ENCODE peak calls at places on chromosome 14, in five cellular contexts. One of them, this sample, is unnamed.
A peak's percentile ranks its signal among the peaks of the same experiment; 100 is the strongest.

GRCh38 chr14:97065305-97066067 is 268.3 kb downstream of the VRK1 start:
- DNase-seq in lower leg skin: no peak
- DNase-seq in colonic mucosa: no peak
- DNase-seq in MM.1S: no peak
- DNase-seq in dorsolateral prefrontal cortex: no peak
- DNase-seq in this sample: no peak

GRCh38 chr14:50000215-50001145 is 107.6 kb downstream of the ARF6 start:
- DNase-seq in dorsolateral prefrontal cortex: no peak
- DNase-seq in lower leg skin: peak; percentile 93
- DNase-seq in MM.1S: peak; percentile 73
- DNase-seq in colonic mucosa: peak; percentile 63
- DNase-seq in this sample: peak; percentile 55

GRCh38 chr14:72243894-72244293 is 311.7 kb downstream of the RGS6 start:
- DNase-seq in colonic mucosa: no peak
- DNase-seq in MM.1S: no peak
- DNase-seq in dorsolateral prefrontal cortex: no peak
- DNase-seq in lower leg skin: no peak
- DNase-seq in this sample: no peak

GRCh38 chr14:19900999-19901398 is 19.4 kb upstream of the OR4K5 start:
- DNase-seq in MM.1S: no peak
- DNase-seq in colonic mucosa: no peak
- DNase-seq in dorsolateral prefrontal cortex: no peak
- DNase-seq in lower leg skin: no peak
- DNase-seq in this sample: no peak

GRCh38 chr14:92323031-92323915 is at the start of gene SLC24A4:
- DNase-seq in dorsolateral prefrontal cortex: no peak
- DNase-seq in MM.1S: no peak
- DNase-seq in colonic mucosa: no peak
- DNase-seq in lower leg skin: no peak
- DNase-seq in this sample: peak; percentile 39

GRCh38 chr14:51293926-51294290 is 53.9 kb downstream of the TMX1 start:
- DNase-seq in dorsolateral prefrontal cortex: no peak
- DNase-seq in colonic mucosa: no peak
- DNase-seq in lower leg skin: no peak
- DNase-seq in MM.1S: no peak
- DNase-seq in this sample: no peak

GRCh38 chr14:84252706-84253105 is 1277.2 kb upstream of the FLRT2 start:
- DNase-seq in MM.1S: no peak
- DNase-seq in colonic mucosa: no peak
- DNase-seq in dorsolateral prefrontal cortex: no peak
- DNase-seq in lower leg skin: no peak
- DNase-seq in this sample: no peak

GRCh38 chr14:103684871-103685270 is 30.4 kb downstream of the XRCC3 start:
- DNase-seq in dorsolateral prefrontal cortex: peak; percentile 20
- DNase-seq in lower leg skin: no peak
- DNase-seq in MM.1S: no peak
- DNase-seq in colonic mucosa: no peak
- DNase-seq in this sample: no peak

GRCh38 chr14:23362200-23362599 is 2.8 kb downstream of the EFS start:
- DNase-seq in colonic mucosa: no peak
- DNase-seq in MM.1S: no peak
- DNase-seq in dorsolateral prefrontal cortex: no peak
- DNase-seq in lower leg skin: peak; percentile 26
- DNase-seq in this sample: no peak

GRCh38 chr14:93965287-93965821 is 11.0 kb downstream of the ASB2 start:
- DNase-seq in dorsolateral prefrontal cortex: no peak
- DNase-seq in colonic mucosa: no peak
- DNase-seq in lower leg skin: no peak
- DNase-seq in MM.1S: no peak
- DNase-seq in this sample: no peak

GRCh38 chr14:61364243-61364642 is 42.9 kb downstream of the PRKCH start:
- DNase-seq in colonic mucosa: no peak
- DNase-seq in MM.1S: no peak
- DNase-seq in lower leg skin: no peak
- DNase-seq in dorsolateral prefrontal cortex: no peak
- DNase-seq in this sample: no peak

GRCh38 chr14:22487941-22488340 is 101.1 kb downstream of the DAD1 start:
- DNase-seq in lower leg skin: no peak
- DNase-seq in dorsolateral prefrontal cortex: no peak
- DNase-seq in colonic mucosa: no peak
- DNase-seq in MM.1S: no peak
- DNase-seq in this sample: no peak

GRCh38 chr14:91835920-91836843 is 31.2 kb downstream of the TC2N start:
- DNase-seq in MM.1S: no peak
- DNase-seq in dorsolateral prefrontal cortex: no peak
- DNase-seq in colonic mucosa: peak; percentile 89
- DNase-seq in lower leg skin: peak; percentile 96
- DNase-seq in this sample: peak; percentile 87

GRCh38 chr14:64444984-64445845 is 20.1 kb upstream of the AKAP5 start:
- DNase-seq in dorsolateral prefrontal cortex: no peak
- DNase-seq in colonic mucosa: no peak
- DNase-seq in lower leg skin: no peak
- DNase-seq in MM.1S: peak; percentile 59
- DNase-seq in this sample: peak; percentile 83

DNA sequence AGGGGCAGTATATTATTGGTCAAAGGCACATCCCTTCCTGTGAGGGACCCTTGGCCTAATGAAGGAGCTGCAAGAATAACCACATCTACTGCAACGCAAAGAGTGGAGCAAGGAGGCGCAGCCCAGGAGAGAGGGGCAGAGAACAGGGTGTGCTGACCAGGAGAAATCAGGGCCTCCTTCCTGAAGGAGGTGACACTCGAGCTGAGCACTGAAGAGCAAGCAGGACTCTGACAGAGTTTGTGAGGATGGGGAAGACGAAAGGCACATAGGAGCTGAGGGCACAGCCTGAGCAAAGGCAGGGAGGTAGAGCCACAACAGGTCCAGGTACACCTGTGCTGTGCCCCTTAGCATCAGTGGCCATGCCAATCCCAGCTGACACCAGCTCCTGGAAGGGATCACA is 60.6 kb downstream of the CCDC85C start:
- DNase-seq in lower leg skin: no peak
- DNase-seq in colonic mucosa: no peak
- DNase-seq in dorsolateral prefrontal cortex: no peak
- DNase-seq in MM.1S: no peak
- DNase-seq in this sample: no peak
- TF ChIP-seq CTCF in lower leg skin: no peak
- TF ChIP-seq CTCF in colonic mucosa: no peak
- TF ChIP-seq CTCF in dorsolateral prefrontal cortex: no peak
- TF ChIP-seq CTCF in MM.1S: no peak
- TF ChIP-seq CTCF in this sample: no peak

DNA sequence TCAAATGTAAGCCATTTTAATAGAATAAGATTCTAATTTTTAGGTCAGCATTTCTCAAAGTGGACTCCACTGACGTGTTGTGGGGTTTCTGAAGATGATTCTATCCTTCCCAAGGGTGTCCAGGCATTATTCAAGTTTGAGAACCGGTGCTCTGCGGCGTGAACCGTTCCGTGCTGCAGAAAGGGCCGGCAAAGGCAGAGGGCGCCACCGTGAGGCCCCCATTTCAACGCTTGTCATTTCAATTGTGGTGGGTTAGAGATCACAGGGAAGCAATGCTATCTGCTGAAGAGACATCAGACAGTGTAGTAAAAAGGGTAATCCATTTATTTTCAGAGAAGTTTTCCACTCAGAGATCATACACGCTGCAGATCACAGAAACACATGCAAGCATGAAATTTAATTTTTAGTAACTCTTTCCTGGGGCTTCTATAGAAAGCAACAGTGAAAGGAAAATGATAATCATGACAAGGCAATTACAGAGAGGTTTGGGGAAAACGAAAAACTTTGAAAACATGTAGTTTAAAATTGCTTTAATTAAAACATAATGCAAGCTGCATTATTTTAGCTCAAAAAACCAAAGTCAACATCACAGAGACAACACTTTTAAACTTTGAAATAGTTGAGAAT is 201.7 kb downstream of the EXOC5 start:
- DNase-seq in MM.1S: peak; percentile 36
- DNase-seq in colonic mucosa: peak; percentile 33
- DNase-seq in dorsolateral prefrontal cortex: no peak
- DNase-seq in lower leg skin: no peak
- DNase-seq in this sample: peak; percentile 37
- TF ChIP-seq CTCF in MM.1S: peak; percentile 60
- TF ChIP-seq CTCF in colonic mucosa: peak; percentile 42
- TF ChIP-seq CTCF in dorsolateral prefrontal cortex: peak; percentile 44
- TF ChIP-seq CTCF in lower leg skin: no peak
- TF ChIP-seq CTCF in this sample: peak; percentile 61

GRCh38 chr14:75860561-75861160 is 121.1 kb downstream of the TGFB3 start:
- DNase-seq in MM.1S: no peak
- DNase-seq in colonic mucosa: no peak
- DNase-seq in lower leg skin: no peak
- DNase-seq in dorsolateral prefrontal cortex: no peak
- DNase-seq in this sample: no peak
- TF ChIP-seq CTCF in MM.1S: no peak
- TF ChIP-seq CTCF in colonic mucosa: no peak
- TF ChIP-seq CTCF in lower leg skin: no peak
- TF ChIP-seq CTCF in dorsolateral prefrontal cortex: no peak
- TF ChIP-seq CTCF in this sample: no peak

DNA sequence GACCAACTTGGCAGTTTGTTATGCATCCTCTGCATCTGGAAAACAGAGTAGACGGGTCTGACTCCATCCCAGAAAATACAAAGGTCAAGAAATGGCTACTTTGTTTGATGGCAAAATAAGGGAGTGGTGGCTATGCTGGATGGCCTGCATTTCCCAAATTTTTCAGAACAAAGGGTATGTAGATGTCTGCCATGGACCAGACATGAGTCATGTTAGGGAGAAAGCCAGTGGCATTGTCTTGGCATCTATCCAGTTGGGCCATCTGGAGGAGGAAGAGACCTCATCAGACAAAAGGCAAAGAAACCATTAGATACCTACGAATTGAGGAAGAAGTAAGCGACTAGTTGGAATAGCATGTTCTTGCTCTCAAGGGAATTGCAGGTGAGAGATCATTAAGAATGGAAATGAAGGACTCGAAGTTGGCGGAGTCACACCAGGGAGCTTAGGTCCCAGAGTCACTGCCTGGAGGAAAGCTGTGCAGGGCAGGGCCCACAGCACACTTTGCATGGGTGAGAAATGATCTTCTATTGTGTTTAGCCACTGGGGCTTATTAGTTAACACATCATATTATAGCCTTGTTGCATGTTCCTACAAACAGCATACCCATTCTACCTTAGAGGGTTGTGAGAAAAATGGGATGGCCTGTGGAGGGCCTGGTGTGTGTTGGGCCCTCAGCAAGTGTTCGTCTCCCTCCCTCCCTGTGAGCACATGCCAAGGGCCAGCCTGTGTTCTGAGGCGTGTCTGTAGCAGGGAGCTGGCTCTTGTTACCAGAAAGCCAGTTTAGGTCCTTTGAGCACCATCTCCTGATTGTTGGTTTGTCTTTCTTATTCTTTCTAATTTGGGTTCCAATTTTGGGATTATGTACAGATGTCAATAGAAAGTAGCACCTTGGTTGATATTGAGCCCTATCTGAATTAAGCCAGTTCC is 119.4 kb downstream of the KTN1 start:
- DNase-seq in colonic mucosa: no peak
- DNase-seq in dorsolateral prefrontal cortex: no peak
- DNase-seq in lower leg skin: no peak
- DNase-seq in MM.1S: no peak
- DNase-seq in this sample: no peak
- TF ChIP-seq CTCF in colonic mucosa: no peak
- TF ChIP-seq CTCF in dorsolateral prefrontal cortex: no peak
- TF ChIP-seq CTCF in lower leg skin: no peak
- TF ChIP-seq CTCF in MM.1S: no peak
- TF ChIP-seq CTCF in this sample: no peak